ENCODE peak calls at places on chromosome 19, in five cellular contexts. C is breast epithelium, Y is ovary, F is K562, T is cardiac muscle cell. G is an unnamed sample.
A peak's percentile ranks its signal among the peaks of the same experiment; 100 is the strongest.

GRCh38 chr19:8552810-8553209 is 24.4 kb downstream of the MYO1F start:
- DNase-seq in C (no peak), Y (no peak), F (peak; percentile 71), T (peak; percentile 58), G (no peak)

GRCh38 chr19:19081642-19082151 is 17.9 kb downstream of the SLC25A42 start:
- DNase-seq in C (no peak), Y (peak; percentile 42), F (no peak), T (peak; percentile 56), G (peak; percentile 77)

GRCh38 chr19:52993342-52994178 is 20.2 kb upstream of the ERVV-1 start:
- DNase-seq in C (peak; percentile 73), Y (peak; percentile 84), F (peak; percentile 88), T (peak; percentile 89), G (peak; percentile 66)

GRCh38 chr19:34503546-34504272 is 22.2 kb downstream of the WTIP start:
- DNase-seq in C (no peak), Y (no peak), F (no peak), T (no peak), G (no peak)

GRCh38 chr19:35592226-35592625 is 6.3 kb downstream of the PMIS2 start:
- DNase-seq in C (no peak), Y (no peak), F (peak; percentile 45), T (peak; percentile 71), G (no peak)

GRCh38 chr19:30391554-30392551 is 19.7 kb downstream of the ZNF536 start:
- DNase-seq in C (no peak), Y (no peak), F (no peak), T (peak; percentile 1), G (no peak)

GRCh38 chr19:39677931-39678889 is 22.5 kb downstream of the LGALS16 start:
- DNase-seq in C (peak; percentile 24), Y (no peak), F (no peak), T (no peak), G (peak; percentile 61)

GRCh38 chr19:33301011-33301899 is 1.1 kb downstream of the CEBPA start:
- DNase-seq in C (no peak), Y (no peak), F (no peak), T (peak; percentile 14), G (peak; percentile 58)

GRCh38 chr19:19137556-19138109 is 645 bp downstream of the TMEM161A start:
- DNase-seq in C (no peak), Y (no peak), F (peak; percentile 26), T (peak; percentile 25), G (no peak)

GRCh38 chr19:15587663-15588062 is 27.4 kb upstream of the CYP4F8 start:
- DNase-seq in C (no peak), Y (no peak), F (no peak), T (no peak), G (peak; percentile 63)

GRCh38 chr19:34662919-34663318 is 14.0 kb downstream of the SCGB2B2 start:
- DNase-seq in C (no peak), Y (no peak), F (peak; percentile 37), T (peak; percentile 17), G (no peak)

GRCh38 chr19:7914598-7915045 is at the start of gene TGFBR3L:
- DNase-seq in C (no peak), Y (no peak), F (no peak), T (no peak), G (peak; percentile 67)

GRCh38 chr19:17775991-17776803 is 18.7 kb upstream of the B3GNT3 start:
- DNase-seq in C (no peak), Y (no peak), F (no peak), T (peak; percentile 62), G (no peak)

GRCh38 chr19:19106061-19106551 is 32.2 kb downstream of the TMEM161A start:
- DNase-seq in C (no peak), Y (no peak), F (no peak), T (peak; percentile 56), G (no peak)

GRCh38 chr19:34096020-34096915 is 76.0 kb upstream of the LSM14A start:
- DNase-seq in C (no peak), Y (no peak), F (peak; percentile 57), T (peak; percentile 69), G (no peak)

GRCh38 chr19:16208064-16208759 is 10.5 kb downstream of the AP1M1 start:
- DNase-seq in C (no peak), Y (no peak), F (no peak), T (no peak), G (no peak)

GRCh38 chr19:30062331-30063183 is 120.5 kb downstream of the URI1 start:
- DNase-seq in C (no peak), Y (no peak), F (no peak), T (no peak), G (no peak)

GRCh38 chr19:38317104-38317612 is 1.4 kb upstream of the YIF1B start:
- DNase-seq in C (no peak), Y (no peak), F (peak; percentile 94), T (no peak), G (no peak)

GRCh38 chr19:56383826-56384605 is 9.3 kb downstream of the ZNF582 start:
- DNase-seq in C (no peak), Y (no peak), F (no peak), T (no peak), G (no peak)

GRCh38 chr19:13098291-13099072 is 4.2 kb downstream of the LYL1 start:
- DNase-seq in C (no peak), Y (no peak), F (peak; percentile 62), T (peak; percentile 77), G (no peak)

GRCh38 chr19:19214892-19215291 is 3.1 kb downstream of the NCAN start:
- DNase-seq in C (no peak), Y (no peak), F (peak; percentile 64), T (peak; percentile 59), G (no peak)

GRCh38 chr19:58097783-58098681 is at the start of gene ZSCAN18:
- DNase-seq in C (peak; percentile 99), Y (peak; percentile 99), F (peak; percentile 89), T (peak; percentile 98), G (peak; percentile 96)

GRCh38 chr19:9917322-9917721 is 19.0 kb downstream of the OLFM2 start:
- DNase-seq in C (no peak), Y (no peak), F (peak; percentile 90), T (peak; percentile 58), G (no peak)

GRCh38 chr19:34416021-34416545 is 11.9 kb downstream of the PDCD2L start:
- DNase-seq in C (no peak), Y (no peak), F (no peak), T (no peak), G (no peak)

DNA sequence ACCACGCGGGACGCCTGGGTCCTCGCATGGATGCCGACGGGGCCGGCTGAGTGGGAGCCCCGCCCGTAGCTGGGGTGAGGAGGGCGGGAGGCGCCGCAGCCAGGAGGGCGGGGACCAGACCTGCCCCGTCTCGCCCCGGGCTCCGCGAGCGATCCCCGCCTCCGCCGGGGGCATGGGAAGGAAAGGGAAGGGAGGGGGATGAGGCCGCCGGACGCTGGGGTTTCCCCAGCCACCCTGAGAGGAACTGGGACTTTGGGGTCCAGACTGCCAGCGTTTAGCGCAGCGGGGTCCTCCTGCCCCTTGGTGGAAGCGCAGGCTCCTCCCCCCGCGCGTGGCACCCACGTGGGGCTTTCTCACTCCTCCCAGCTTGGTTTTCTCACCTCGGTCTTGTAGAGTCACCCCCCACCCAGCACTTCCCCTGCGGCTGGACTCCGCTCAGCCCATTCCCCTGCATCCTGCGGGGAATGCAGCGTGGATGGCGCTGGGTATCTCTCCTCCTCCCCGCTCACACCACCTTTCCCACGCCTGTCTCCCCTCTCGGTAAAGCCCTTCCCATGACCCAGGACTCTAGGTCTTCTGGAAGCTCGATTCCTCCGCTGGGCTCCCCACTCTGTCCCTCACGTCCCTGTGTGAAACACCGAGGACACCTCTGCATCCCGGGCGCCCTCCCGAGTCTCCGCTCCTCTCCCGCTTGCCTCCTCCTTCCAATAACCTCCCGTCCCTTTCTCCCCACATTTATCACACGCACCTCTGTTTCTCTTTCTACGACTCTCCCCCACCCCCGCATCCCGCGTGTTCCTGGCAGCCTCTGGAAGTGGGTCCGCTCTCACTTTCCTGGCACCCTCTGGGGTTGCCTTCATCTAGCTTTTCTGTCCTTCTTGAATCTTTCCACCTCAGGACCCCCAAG is 2.1 kb downstream of the TGFB1 start:
- DNase-seq in C (no peak), Y (peak; percentile 61), F (peak; percentile 89), T (peak; percentile 63), G (peak; percentile 73)
- H3K27ac ChIP-seq in C (peak overlapping the region; percentile 78), Y (peak overlapping the region; percentile 77), F (peak overlapping the region; percentile 93), T (no peak overlapping the region), G (peak overlapping the region; percentile 66)

GRCh38 chr19:3433313-3433712 is 47.0 kb downstream of the SMIM24 start:
- DNase-seq in C (no peak), Y (no peak), F (no peak), T (no peak), G (no peak)
- H3K27ac ChIP-seq in C (peak overlapping the region; percentile 86), Y (no peak overlapping the region), F (no peak overlapping the region), T (no peak overlapping the region), G (peak overlapping the region; percentile 81)

DNA sequence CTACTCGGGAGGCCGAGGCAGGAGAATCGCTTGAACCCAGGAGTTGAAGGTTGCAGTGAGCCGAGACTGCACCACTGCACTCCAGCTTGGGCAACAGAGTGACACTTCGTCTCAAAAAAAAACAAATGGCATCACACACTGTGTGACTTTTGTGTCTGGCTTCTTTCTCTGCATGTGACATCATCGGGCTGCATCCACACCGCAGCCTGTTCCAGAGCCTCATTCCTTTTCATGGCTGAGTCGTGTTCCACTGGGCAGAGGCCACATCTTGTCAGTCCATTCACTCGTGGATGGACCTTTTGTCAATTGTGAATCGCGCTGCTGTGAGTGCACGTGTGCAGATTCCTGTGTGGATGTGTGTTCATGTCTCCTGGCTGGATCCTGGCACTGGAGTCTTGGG is 8.3 kb downstream of the THOP1 start:
- DNase-seq in C (no peak), Y (no peak), F (no peak), T (no peak), G (no peak)
- H3K27ac ChIP-seq in C (no peak overlapping the region), Y (no peak overlapping the region), F (no peak overlapping the region), T (no peak overlapping the region), G (no peak overlapping the region)

GRCh38 chr19:45764947-45765346 is 4.1 kb downstream of the SIX5 start:
- DNase-seq in C (no peak), Y (peak; percentile 35), F (no peak), T (no peak), G (no peak)

GRCh38 chr19:45766919-45767346 is 2.1 kb downstream of the SIX5 start:
- DNase-seq in C (no peak), Y (peak; percentile 73), F (no peak), T (no peak), G (no peak)

GRCh38 chr19:45766293-45766918 is 2.6 kb downstream of the SIX5 start:
- DNase-seq in C (no peak), Y (peak; percentile 50), F (no peak), T (no peak), G (no peak)

GRCh38 chr19:45764487-45764886 is 4.6 kb downstream of the SIX5 start:
- DNase-seq in C (no peak), Y (no peak), F (no peak), T (no peak), G (no peak)

DNA sequence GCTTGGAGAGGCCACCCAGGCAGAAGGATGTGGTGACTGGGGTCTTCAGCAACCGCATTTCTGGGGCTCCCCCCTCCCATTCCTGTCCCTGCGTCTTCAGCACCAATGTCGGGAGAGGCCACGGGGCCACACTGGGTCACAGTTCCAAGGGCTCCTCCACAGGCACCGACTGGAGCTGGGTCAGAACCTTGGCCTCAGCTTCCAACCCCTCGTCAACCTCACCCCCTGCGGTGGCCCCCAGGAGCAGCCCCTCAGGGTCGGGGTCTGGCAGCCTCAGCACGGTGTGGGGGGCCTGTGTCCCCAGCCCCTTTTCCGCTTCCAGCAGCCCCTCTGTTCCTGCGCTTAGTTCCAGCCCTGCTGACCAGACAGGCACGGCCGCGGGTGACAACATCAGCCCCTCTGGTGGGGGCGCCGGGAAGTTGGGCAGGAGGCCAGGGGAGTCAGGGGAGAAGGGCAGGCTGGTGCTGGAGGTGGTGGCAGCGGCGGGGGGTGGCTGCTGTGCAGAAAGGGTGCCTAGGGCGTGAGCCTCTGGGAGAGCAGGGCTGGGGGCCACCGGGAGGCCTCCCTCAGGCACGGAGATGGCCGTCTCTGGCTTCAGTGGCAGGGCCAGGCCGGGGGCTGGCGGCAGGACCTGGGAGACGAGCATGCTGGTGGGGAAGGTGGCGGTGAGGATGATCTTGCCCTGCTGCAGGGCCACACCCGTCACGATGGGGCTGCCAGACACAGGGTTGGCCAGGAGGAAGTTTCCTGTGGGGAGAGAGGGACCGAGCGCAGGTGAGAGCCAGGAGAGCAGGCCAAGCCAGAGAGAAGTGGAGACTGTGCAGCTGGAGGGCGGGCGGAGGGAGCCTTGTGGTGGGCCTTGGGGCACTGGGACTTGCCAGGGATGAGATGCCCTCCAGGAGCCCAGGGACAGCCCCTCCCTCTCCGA is 3.4 kb downstream of the SIX5 start:
- DNase-seq in C (no peak), Y (peak; percentile 56), F (no peak), T (no peak), G (no peak)
- H3K27ac ChIP-seq in C (peak overlapping the region; percentile 90), Y (peak overlapping the region; percentile 96), F (no peak overlapping the region), T (peak overlapping the region; percentile 98), G (no peak overlapping the region)

G was measured in right lobe of liver.